ENCODE peak calls at places on chromosomes 11 and 22, in ten cellular contexts. L is fibroblast of lung, R is cardiac muscle cell, H is uterus, T is mammary epithelial cell, M is H1, D is lung, O is AG04450, U is mucosa of descending colon, W is colonic mucosa. J is an unnamed sample.

GRCh38 chr22:23684561-23685031 is 6.2 kb upstream of the RGL4 start:
- DNase-seq in D (no peak), T (no peak), W (no peak), R (peak; percentile 28), H (peak; percentile 5), L (peak; percentile 49), O (no peak), M (no peak), U (no peak), J (no peak)

GRCh38 chr22:42792909-42793847 is 63.9 kb downstream of the ARFGAP3 start:
- DNase-seq in R (no peak), T (no peak), D (no peak), H (no peak), L (no peak), M (no peak), U (no peak), W (no peak), O (no peak), J (no peak)

GRCh38 chr11:118074785-118075184 is 2.1 kb upstream of the TMPRSS4 start:
- DNase-seq in R (no peak), L (no peak), U (peak; percentile 57), O (no peak), T (peak; percentile 91), M (no peak), H (no peak), W (peak; percentile 68), D (no peak), J (no peak)

GRCh38 chr22:41905411-41906202 is 9.3 kb downstream of the SHISA8 start:
- DNase-seq in H (no peak), R (no peak), T (no peak), O (no peak), M (no peak), W (no peak), D (no peak), U (no peak), L (no peak), J (no peak)

GRCh38 chr11:107040447-107041444 is 22.5 kb upstream of the GUCY1A2 start:
- DNase-seq in L (peak; percentile 84), U (no peak), W (no peak), M (no peak), D (no peak), H (no peak), O (no peak), T (peak; percentile 61), R (peak; percentile 89), J (no peak)

GRCh38 chr11:28836285-28837081 is 728.3 kb downstream of the METTL15 start:
- DNase-seq in O (peak; percentile 89), L (peak; percentile 69), U (no peak), T (peak; percentile 88), H (no peak), D (no peak), R (peak; percentile 95), M (no peak), W (no peak), J (no peak)

GRCh38 chr11:44243633-44244343 is 66.2 kb downstream of the ALX4 start:
- DNase-seq in W (no peak), H (no peak), M (peak; percentile 56), D (no peak), T (no peak), O (no peak), R (peak; percentile 92), U (no peak), L (peak; percentile 34), J (no peak)

GRCh38 chr11:30128269-30128932 is 102.4 kb upstream of the FSHB start:
- DNase-seq in M (no peak), O (peak; percentile 8), H (no peak), D (no peak), R (peak; percentile 63), U (peak; percentile 9), T (peak; percentile 32), W (no peak), L (peak; percentile 27), J (no peak)

GRCh38 chr22:41873391-41873790 is 40.5 kb downstream of the SREBF2 start:
- DNase-seq in H (no peak), U (no peak), R (no peak), T (no peak), O (no peak), L (no peak), W (no peak), M (no peak), D (no peak), J (no peak)

DNA sequence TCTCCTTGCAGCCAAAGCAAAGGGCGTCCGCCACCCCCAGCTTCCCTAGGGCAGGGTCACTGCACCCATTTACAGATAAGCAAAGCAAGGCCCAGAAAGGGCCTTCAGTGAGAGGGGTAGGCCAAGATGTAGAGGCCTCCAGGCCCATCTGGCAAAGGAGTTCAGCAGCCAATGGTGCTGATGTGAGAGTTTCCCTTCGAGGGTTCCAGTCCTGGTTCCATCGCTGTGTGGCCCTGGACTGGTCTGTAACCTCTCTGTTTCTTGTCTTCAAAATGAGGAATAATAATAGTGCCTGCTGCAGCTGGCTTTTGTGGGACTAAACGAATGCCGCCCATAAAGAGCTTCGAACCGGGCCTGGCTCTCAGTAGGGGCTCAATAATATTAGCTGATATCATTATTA is 4.0 kb downstream of the ELFN2 start:
- DNase-seq in T (no peak), M (no peak), O (no peak), W (no peak), H (no peak), U (no peak), R (no peak), L (no peak), D (no peak), J (no peak)
- H3K4me3 ChIP-seq in T (no peak overlapping the region), M (no peak overlapping the region), O (no peak overlapping the region), W (no peak overlapping the region), H (no peak overlapping the region), U (no peak overlapping the region), R (no peak overlapping the region), L (no peak overlapping the region), D (no peak overlapping the region), J (no peak overlapping the region)

GRCh38 chr11:2644844-2645778 is 54.7 kb downstream of the KCNQ1OT1 start:
- DNase-seq in H (no peak), W (no peak), O (no peak), M (no peak), U (no peak), D (no peak), L (no peak), T (no peak), R (no peak), J (no peak)
- H3K9me3 ChIP-seq in H (no peaks in the 10 kb centered on the region), W (peaks cover 6% of the 10 kb centered on the region), O (peaks cover 29% of the 10 kb centered on the region), M (peaks cover 71% of the 10 kb centered on the region), U (peaks cover 82% of the 10 kb centered on the region), D (peaks cover 16% of the 10 kb centered on the region), L (peaks cover 3% of the 10 kb centered on the region), T (peaks cover 21% of the 10 kb centered on the region), R (no peaks in the 10 kb centered on the region), J (peaks cover 53% of the 10 kb centered on the region)

GRCh38 chr11:72406536-72407507 is 27.5 kb downstream of the CLPB start:
- DNase-seq in T (peak; percentile 52), H (no peak), W (no peak), D (no peak), L (no peak), R (peak; percentile 37), M (no peak), U (no peak), O (no peak), J (no peak)
- H3K4me3 ChIP-seq in T (no peak overlapping the region), H (no peak overlapping the region), W (no peak overlapping the region), D (no peak overlapping the region), L (no peak overlapping the region), R (no peak overlapping the region), M (no peak overlapping the region), U (no peak overlapping the region), O (no peak overlapping the region), J (no peak overlapping the region)

GRCh38 chr11:43072911-43073310 is 238.9 kb upstream of the API5 start:
- DNase-seq in O (no peak), U (no peak), H (no peak), R (no peak), W (no peak), M (no peak), T (no peak), D (no peak), L (no peak), J (no peak)
- H3K9me3 ChIP-seq in O (peaks cover 13% of the 10 kb centered on the region), U (no peaks in the 10 kb centered on the region), H (no peaks in the 10 kb centered on the region), R (peaks cover 3% of the 10 kb centered on the region), W (no peaks in the 10 kb centered on the region), M (peaks cover 4% of the 10 kb centered on the region), T (peaks cover 3% of the 10 kb centered on the region), D (peaks cover 6% of the 10 kb centered on the region), L (no peaks in the 10 kb centered on the region), J (no peaks in the 10 kb centered on the region)

GRCh38 chr11:3225826-3226750 is 6.1 kb downstream of the MRGPRE start:
- DNase-seq in D (peak; percentile 27), W (no peak), R (no peak), M (no peak), T (no peak), H (no peak), U (no peak), L (no peak), O (no peak), J (no peak)

GRCh38 chr11:3227568-3228444 is 4.4 kb downstream of the MRGPRE start:
- DNase-seq in L (no peak), R (no peak), U (no peak), O (no peak), W (no peak), H (no peak), M (no peak), D (no peak), T (no peak), J (no peak)

GRCh38 chr11:3226846-3227567 is 5.2 kb downstream of the MRGPRE start:
- DNase-seq in D (no peak), M (no peak), O (no peak), T (no peak), W (no peak), H (no peak), L (no peak), U (no peak), R (no peak), J (no peak)

GRCh38 chr11:3229673-3230630 is 2.3 kb downstream of the MRGPRE start:
- DNase-seq in M (no peak), O (no peak), U (no peak), L (no peak), R (no peak), D (no peak), W (no peak), H (no peak), T (no peak), J (no peak)

DNA sequence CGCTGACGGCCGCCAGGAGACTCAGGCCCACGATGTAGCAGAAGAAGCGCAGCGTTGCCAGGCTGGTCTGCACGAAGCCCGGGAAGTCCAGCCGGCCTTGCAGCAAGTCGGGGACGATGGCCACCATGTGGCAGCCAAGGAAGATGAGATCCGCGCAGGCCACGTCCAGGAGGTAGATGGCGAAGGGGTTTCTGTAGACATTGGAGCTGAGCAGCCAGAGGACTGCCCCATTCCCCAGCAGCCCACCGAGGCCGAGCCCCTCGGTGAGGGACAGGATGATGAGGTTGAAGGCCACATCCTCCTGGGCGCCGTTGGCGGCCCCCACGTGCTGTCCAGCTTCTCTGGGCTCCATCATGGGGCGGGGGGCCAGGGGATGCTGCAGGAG is 3.8 kb downstream of the MRGPRE start:
- DNase-seq in W (no peak), U (no peak), D (no peak), M (no peak), O (no peak), T (no peak), L (no peak), R (no peak), H (peak; percentile 10), J (no peak)
- H3K4me3 ChIP-seq in W (no peak overlapping the region), U (no peak overlapping the region), D (no peak overlapping the region), M (no peak overlapping the region), O (no peak overlapping the region), T (no peak overlapping the region), L (no peak overlapping the region), R (no peak overlapping the region), H (no peak overlapping the region), J (no peak overlapping the region)

GRCh38 chr11:70881948-70882715 is 370.2 kb downstream of the SHANK2 start:
- DNase-seq in M (no peak), T (no peak), W (no peak), R (no peak), U (no peak), D (no peak), L (no peak), O (no peak), H (no peak), J (no peak)
- H3K9me3 ChIP-seq in M (no peaks in the 10 kb centered on the region), T (no peaks in the 10 kb centered on the region), W (no peaks in the 10 kb centered on the region), R (no peaks in the 10 kb centered on the region), U (no peaks in the 10 kb centered on the region), D (no peaks in the 10 kb centered on the region), L (no peaks in the 10 kb centered on the region), O (peaks cover 84% of the 10 kb centered on the region), H (no peaks in the 10 kb centered on the region), J (no peaks in the 10 kb centered on the region)